ENCODE peak calls at places on chromosomes 6 and 20, in four cellular contexts. E is stimulated activated naive CD8-positive, alpha-beta T cell treated with anti-CD3 and anti-CD28 coated beads, Interleukin-15, amount 100 ng/mL, for 72 hours; T is heart right ventricle; F is A549. R is an unnamed sample.

GRCh38 chr6:163438298-163438939 is 23.9 kb downstream of the QKI start:
- ATAC-seq in E (peak), T (peak), F (no peak), R (no peak)

GRCh38 chr20:51703446-51704287 is 64.5 kb downstream of the ATP9A start:
- ATAC-seq in E (no peak), T (no peak), F (peak), R (no peak)

GRCh38 chr6:106870069-106870468 is 104.5 kb downstream of the CD24 start:
- ATAC-seq in E (no peak), T (no peak), F (peak), R (no peak)

GRCh38 chr6:4174042-4174441 is 38.7 kb upstream of the ECI2 start:
- ATAC-seq in E (no peak), T (no peak), F (no peak), R (no peak)

GRCh38 chr6:138569970-138570715 is 70.8 kb upstream of the NHSL1 start:
- ATAC-seq in E (no peak), T (no peak), F (no peak), R (no peak)

GRCh38 chr6:1832844-1833787 is 223.4 kb downstream of the FOXC1 start:
- ATAC-seq in E (no peak), T (peak), F (no peak), R (peak)

GRCh38 chr6:167750956-167751358 is 75.8 kb upstream of the AFDN start:
- ATAC-seq in E (no peak), T (peak), F (no peak), R (peak)

GRCh38 chr20:62063981-62064787 is 1.5 kb downstream of the TAF4 start:
- ATAC-seq in E (no peak), T (peak), F (no peak), R (no peak)

GRCh38 chr6:99810295-99810694 is 183.7 kb downstream of the MCHR2 start:
- ATAC-seq in E (no peak), T (no peak), F (no peak), R (no peak)

GRCh38 chr6:160030103-160030502 is 61.2 kb downstream of the IGF2R start:
- ATAC-seq in E (no peak), T (peak), F (peak), R (peak)

GRCh38 chr6:134351615-134352474 is 33.9 kb upstream of the SGK1 start:
- ATAC-seq in E (peak), T (no peak), F (no peak), R (no peak)

GRCh38 chr20:62938105-62938888 is at the start of gene GID8:
- ATAC-seq in E (peak), T (peak), F (peak), R (peak)

GRCh38 chr6:13457577-13457976 is 29.8 kb downstream of the GFOD1 start:
- ATAC-seq in E (no peak), T (peak), F (no peak), R (no peak)

GRCh38 chr6:68976260-68976659 is 341.2 kb downstream of the ADGRB3 start:
- ATAC-seq in E (no peak), T (no peak), F (peak), R (no peak)

GRCh38 chr6:142275146-142276006 is 26.4 kb upstream of the ADGRG6 start:
- ATAC-seq in E (no peak), T (no peak), F (peak), R (no peak)

GRCh38 chr6:162364488-162364887 is 363.1 kb downstream of the PRKN start:
- ATAC-seq in E (no peak), T (no peak), F (no peak), R (no peak)

GRCh38 chr6:22954749-22955385 is 385.5 kb downstream of the HDGFL1 start:
- ATAC-seq in E (peak), T (no peak), F (peak), R (no peak)

GRCh38 chr6:133710826-133711225 is 178.1 kb upstream of the TCF21 start:
- ATAC-seq in E (no peak), T (no peak), F (no peak), R (no peak)

GRCh38 chr6:37491161-37491829 is 8.4 kb downstream of the CCDC167 start:
- ATAC-seq in E (no peak), T (peak), F (peak), R (no peak)

GRCh38 chr6:149122850-149123821 is 194.4 kb upstream of the TAB2 start:
- ATAC-seq in E (no peak), T (no peak), F (no peak), R (no peak)

GRCh38 chr6:139134817-139135577 is at the start of gene HECA:
- ATAC-seq in E (peak), T (peak), F (peak), R (peak)

GRCh38 chr6:166242888-166243287 is 65.3 kb downstream of the PRR18 start:
- ATAC-seq in E (no peak), T (no peak), F (no peak), R (no peak)

GRCh38 chr6:147448212-147448611 is 60.3 kb upstream of the SAMD5 start:
- ATAC-seq in E (no peak), T (no peak), F (no peak), R (no peak)

GRCh38 chr20:36792422-36792821 is 18.9 kb upstream of the DSN1 start:
- ATAC-seq in E (no peak), T (peak), F (peak), R (peak)

GRCh38 chr6:11025911-11026635 is 18.0 kb downstream of the ELOVL2 start:
- ATAC-seq in E (no peak), T (peak), F (no peak), R (no peak)

GRCh38 chr6:33384581-33385020 is 7.0 kb upstream of the KIFC1 start:
- ATAC-seq in E (no peak), T (no peak), F (peak), R (peak)